ENCODE peak calls at places on chromosome 3, in five cellular contexts. F is GM04504, I is DMS79, B is HL-60, W is upper lobe of right lung. T is an unnamed sample.

GRCh38 chr3:142040941-142041575 is 108.3 kb downstream of the TFDP2 start:
- DNase-seq in B (no peak), F (no peak), I (no peak), W (no peak), T (no peak)

GRCh38 chr3:160169139-160169830 is 55.9 kb upstream of the C3orf80 start:
- DNase-seq in F (peak; percentile 93), B (no peak), I (no peak), W (no peak), T (no peak)

GRCh38 chr3:122392868-122393844 is 9.2 kb downstream of the FAM162A start:
- DNase-seq in B (no peak), I (peak; percentile 43), W (no peak), F (no peak), T (no peak)

GRCh38 chr3:141477224-141477623 is 9.6 kb upstream of the RASA2 start:
- DNase-seq in W (no peak), I (no peak), F (no peak), B (no peak), T (no peak)

GRCh38 chr3:157089455-157090221 is 70.3 kb downstream of the CCNL1 start:
- DNase-seq in I (no peak), B (no peak), F (no peak), W (peak; percentile 67), T (peak; percentile 77)

GRCh38 chr3:88180398-88180999 is 30.7 kb downstream of the C3orf38 start:
- DNase-seq in I (peak; percentile 1), F (peak; percentile 6), W (no peak), B (no peak), T (no peak)

GRCh38 chr3:25895443-25895842 is 105.6 kb downstream of the OXSM start:
- DNase-seq in W (no peak), B (no peak), I (no peak), F (no peak), T (no peak)

GRCh38 chr3:172217877-172218276 is 178.5 kb downstream of the FNDC3B start:
- DNase-seq in F (no peak), B (no peak), I (no peak), W (no peak), T (no peak)

GRCh38 chr3:55426486-55426885 is 60.6 kb downstream of the WNT5A start:
- DNase-seq in F (no peak), W (no peak), B (no peak), I (no peak), T (no peak)

GRCh38 chr3:104820959-104821358 is 545.8 kb upstream of the ALCAM start:
- DNase-seq in F (no peak), B (no peak), I (no peak), W (no peak), T (no peak)

GRCh38 chr3:194423317-194423716 is 24.3 kb upstream of the GP5 start:
- DNase-seq in W (no peak), B (no peak), I (peak; percentile 66), F (no peak), T (no peak)

GRCh38 chr3:11131371-11131770 is 22.9 kb upstream of the HRH1 start:
- DNase-seq in B (no peak), W (no peak), I (no peak), F (no peak), T (no peak)